ENCODE peak calls at places on chromosomes 16 and 17, in four cellular contexts. H is bronchial epithelial cell, K is fibroblast of mammary gland, O is AG10803. P is an unnamed sample.

GRCh38 chr16:54489225-54489781 is 202.7 kb upstream of the IRX3 start:
- DNase-seq in H (peak), K (no peak), O (no peak), P (peak)

GRCh38 chr16:89026121-89026612 is 49.2 kb upstream of the CBFA2T3 start:
- DNase-seq in H (peak), K (peak), O (no peak), P (peak)

GRCh38 chr17:63275318-63275967 is 170.7 kb downstream of the CYB561 start:
- DNase-seq in H (peak), K (peak), O (peak), P (peak)

GRCh38 chr16:63663155-63663554 is 1458.7 kb downstream of the CDH11 start:
- DNase-seq in H (no peak), K (no peak), O (no peak), P (no peak)

GRCh38 chr16:88309905-88310259 is 72.9 kb upstream of the ZNF469 start:
- DNase-seq in H (no peak), K (no peak), O (no peak), P (no peak)

GRCh38 chr16:15996432-15997109 is 47.2 kb downstream of the ABCC1 start:
- DNase-seq in H (peak), K (peak), O (peak), P (peak)

GRCh38 chr17:64343833-64344637 is 46.6 kb downstream of the PECAM1 start:
- DNase-seq in H (peak), K (peak), O (peak), P (peak)

GRCh38 chr16:86424413-86424812 is 85.9 kb upstream of the FOXF1 start:
- DNase-seq in H (no peak), K (no peak), O (no peak), P (no peak)

GRCh38 chr16:18062713-18063112 is 273.8 kb downstream of the NPIPA8 start:
- DNase-seq in H (no peak), K (no peak), O (no peak), P (no peak)

GRCh38 chr16:17469011-17469741 is 1.6 kb downstream of the XYLT1 start:
- DNase-seq in H (no peak), K (peak), O (peak), P (peak)

GRCh38 chr17:80264048-80264792 is 3.6 kb downstream of the RNF213 start:
- DNase-seq in H (no peak), K (no peak), O (no peak), P (no peak)

DNA sequence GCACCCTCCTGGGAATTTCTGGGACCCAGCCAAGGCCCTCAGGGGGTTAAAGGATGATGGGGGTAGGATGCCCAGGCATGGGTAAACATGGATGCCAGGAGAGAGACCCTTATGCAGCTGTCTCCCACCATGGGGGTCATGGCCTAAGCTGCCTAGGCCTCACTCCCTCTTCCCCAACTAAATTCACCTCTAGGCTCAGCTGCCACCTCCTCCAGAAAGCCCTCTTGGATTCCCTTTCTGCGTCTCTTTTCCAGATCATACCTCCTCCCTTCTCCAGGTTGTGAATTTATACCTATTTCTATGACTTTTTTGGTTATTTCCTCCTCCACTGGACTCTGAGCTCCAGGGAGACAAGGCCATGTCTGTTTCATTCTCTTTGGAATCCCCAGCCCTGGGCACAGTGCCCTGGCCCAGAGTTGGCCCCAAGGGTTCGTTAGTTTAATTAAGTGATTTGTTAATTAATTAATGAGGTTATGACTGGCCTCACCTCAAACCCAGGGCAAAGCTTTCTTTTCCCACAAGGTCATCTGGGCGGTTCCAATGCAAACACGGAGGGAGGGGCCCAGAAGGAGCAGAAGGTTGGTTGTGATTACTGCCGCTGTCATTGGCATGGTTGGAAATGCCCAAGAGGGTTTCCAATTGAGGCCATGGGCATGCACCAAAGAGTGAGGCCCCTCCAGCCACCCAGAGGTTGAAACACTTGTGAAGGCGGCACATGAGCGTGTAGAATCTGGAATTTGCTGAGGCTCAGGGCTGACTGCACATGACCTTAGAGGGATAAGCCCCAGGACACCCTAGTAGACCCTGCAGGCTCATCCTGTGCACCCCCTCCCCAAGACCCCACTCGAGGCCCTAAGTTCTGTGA is 6.9 kb upstream of the KRT17 start:
- DNase-seq in H (no peak), K (no peak), O (no peak), P (no peak)
- TF ChIP-seq CTCF in H (no peak), K (no peak), O (no peak), P (no peak)

GRCh38 chr17:82332669-82333278 is 792 bp downstream of the SECTM1 start:
- DNase-seq in H (peak), K (peak), O (peak), P (peak)
- H3K4me3 ChIP-seq in H (peak), K (peak), O (peak), P (peak)

DNA sequence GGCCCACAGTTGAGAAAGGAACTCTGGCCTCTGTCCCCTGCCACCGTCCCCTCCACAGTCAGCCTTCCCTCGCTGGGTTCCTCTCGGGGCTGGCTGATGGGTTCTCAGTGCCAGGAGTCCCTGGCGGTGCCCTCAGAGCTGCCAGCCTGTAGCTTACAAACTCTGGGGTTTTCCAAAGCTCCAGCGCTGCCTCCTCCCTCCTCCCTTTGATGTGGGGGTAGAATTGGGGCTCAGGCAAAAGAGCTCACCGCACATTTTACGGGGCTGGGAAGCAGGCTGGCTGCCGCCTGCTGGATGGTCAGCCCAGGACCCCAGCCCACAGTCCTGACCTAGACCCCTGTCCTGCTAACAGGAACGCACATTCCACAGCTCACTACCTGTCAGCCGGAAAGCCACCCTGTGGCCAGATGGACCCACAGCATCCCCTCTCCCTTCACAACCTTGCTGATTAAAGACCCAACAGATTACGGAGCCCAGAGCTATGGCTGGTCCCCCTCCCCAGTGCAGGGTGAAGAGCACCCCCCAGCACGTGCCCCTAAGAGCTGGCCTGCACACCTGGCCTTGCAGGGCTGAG is 6.0 kb downstream of the VASN start:
- DNase-seq in H (no peak), K (no peak), O (no peak), P (no peak)
- TF ChIP-seq CTCF in H (peak), K (no peak), O (peak), P (peak)

GRCh38 chr16:29784901-29785500 is 5.5 kb upstream of the KIF22 start:
- DNase-seq in H (no peak), K (peak), O (peak), P (peak)
- H3K4me3 ChIP-seq in H (no peak), K (peak), O (peak), P (peak)

DNA sequence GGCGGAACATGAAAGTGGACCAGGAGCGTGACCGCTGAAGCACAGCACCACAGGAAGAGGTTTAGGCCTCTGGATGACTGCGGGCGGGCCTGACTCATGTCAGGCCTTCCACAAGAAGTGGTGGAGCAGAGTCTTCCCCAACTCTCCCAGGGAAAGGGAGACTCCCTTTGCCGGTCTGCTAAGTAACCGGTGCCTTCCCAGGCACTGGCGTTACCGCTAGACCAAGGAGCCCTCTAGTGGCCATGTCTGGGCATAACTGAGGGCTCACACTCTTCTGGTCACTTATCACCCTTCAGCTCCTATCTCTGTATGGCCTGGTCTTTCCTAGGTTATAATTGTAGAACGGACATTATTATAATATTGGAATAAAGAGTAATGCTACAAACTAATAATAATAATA is 1931.9 kb downstream of the TP53TG3F start:
- DNase-seq in H (peak), K (peak), O (peak), P (peak)
- TF ChIP-seq CTCF in H (peak), K (peak), O (peak), P (peak)

DNA sequence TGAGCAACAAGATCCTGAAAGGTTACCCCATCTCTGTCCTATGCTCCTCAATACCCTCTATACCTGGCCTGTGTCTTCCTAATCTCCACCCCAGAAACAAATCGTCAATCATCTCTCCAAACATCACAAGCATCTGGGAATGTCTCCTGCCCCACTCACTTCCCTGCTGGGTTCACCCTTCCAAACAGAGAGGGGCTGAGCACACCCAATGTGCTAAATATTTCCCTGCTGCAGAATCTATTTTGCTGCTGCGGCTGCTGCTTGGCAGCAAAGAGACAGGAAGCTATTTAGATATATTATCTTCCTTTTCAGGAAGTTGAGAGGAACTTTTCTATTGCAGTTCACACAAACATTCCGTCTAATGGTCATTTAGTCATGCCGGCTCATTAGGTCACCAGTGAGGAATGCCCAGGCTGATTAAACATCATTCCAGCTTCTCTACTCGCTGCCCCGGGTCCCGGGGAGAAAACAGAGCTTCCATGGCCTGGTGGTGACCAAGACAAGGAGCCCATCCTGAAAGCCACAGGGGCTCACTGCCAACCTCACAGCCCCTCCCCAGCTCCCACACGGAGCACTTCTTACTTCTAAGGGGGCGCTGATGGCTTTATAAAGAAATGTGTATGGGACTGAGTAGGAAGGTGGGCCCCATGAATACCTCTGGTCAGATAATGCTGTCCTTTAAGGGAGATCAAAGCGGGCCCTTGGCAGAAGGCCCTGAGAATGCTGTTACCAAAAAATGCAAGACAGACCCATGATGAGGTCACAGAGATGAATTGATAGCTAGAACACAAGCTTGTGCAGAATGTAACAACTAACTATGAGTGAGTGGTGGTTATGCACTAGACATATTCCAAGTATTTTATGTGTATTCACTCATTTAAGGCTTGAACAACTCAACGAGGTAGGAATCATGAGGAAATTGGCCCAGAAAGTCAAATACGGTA is 218.3 kb downstream of the SOX9 start:
- DNase-seq in H (peak), K (peak), O (peak), P (peak)
- H3K4me3 ChIP-seq in H (no peak), K (no peak), O (no peak), P (no peak)

DNA sequence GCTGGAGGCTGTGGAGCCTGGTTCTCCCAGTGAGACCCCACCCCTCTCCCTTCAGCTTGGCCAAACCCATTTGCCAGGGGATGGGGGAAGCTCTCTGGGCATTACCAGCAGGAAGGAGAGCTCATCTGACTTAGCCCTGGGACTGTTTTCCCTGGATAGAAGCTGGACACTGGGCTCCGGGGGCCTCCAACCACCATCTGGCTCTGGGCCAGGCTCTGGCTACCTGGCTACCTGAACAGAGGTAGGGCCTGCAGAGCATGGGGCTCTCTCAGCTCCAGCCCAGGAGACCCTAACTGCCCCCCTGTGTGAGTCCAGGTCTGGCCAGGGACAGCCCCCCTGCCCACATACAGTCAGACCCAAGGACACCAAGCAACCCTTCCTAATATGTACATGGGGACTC is 14.0 kb downstream of the CNGB1 start:
- DNase-seq in H (no peak), K (no peak), O (no peak), P (no peak)
- TF ChIP-seq CTCF in H (no peak), K (no peak), O (no peak), P (no peak)

GRCh38 chr16:8957509-8958157 is 6.1 kb downstream of the USP7 start:
- DNase-seq in H (no peak), K (no peak), O (no peak), P (no peak)
- H3K4me3 ChIP-seq in H (no peak), K (no peak), O (no peak), P (no peak)

DNA sequence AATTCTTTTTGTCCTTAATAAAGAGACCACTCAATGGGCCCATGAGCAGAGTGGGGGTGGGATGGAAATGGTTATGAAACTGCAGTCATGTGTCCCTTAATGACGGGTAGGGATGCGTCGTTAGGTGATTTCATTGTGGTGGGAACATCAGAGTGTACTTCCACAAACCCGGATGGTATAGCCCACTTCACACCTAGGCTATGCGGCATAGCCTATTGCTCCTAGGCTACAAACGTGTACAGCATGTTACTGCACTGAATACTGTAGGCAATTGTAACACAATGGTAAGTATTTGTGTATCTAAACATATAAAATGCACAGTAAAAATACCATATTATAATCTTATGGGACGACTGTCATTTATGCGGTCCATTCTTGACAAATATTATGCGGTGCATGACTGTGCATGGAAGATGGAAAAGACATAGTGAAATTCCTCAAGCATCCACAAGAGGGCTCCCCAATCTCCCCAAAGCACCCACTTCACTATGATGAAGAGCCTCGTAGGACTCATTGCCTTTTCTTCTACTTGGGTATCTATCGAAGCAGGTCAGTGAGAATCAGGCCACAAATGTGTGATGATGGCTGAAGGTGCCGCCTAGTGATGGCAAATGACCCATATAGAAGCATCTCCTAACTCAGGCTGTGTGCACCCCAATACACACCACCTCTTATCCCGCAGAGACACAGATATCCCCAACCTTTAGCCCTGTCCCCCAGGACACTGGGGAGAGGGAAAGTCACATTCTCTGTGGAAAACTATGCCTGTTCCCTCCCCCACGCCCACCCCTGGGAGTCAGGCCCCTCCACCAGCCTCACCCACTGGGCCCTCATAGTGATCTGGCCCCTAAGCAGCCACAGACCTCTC is 43.5 kb downstream of the TBX21 start:
- DNase-seq in H (peak), K (peak), O (peak), P (peak)
- TF ChIP-seq CTCF in H (peak), K (peak), O (peak), P (peak)

DNA sequence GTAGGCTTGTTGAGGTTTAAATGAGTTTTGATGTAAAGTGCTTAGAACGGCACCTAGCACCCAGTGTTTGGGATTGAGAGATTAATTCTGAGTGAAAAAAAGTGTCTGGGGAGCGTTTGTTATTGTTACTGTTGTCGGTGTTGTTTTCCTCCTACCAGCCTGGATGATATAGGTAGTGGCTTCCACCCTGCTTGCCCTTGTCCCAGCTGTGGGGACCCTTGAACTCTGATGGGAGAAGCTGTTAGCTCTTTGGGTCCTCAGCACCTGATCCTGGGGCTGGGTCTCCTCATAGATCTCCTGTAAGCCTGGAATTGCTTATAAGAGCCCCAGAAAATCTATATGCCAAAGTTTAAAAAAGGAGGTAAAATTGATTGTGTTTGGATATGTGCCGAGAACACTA is 4.9 kb downstream of the FMNL1 start:
- DNase-seq in H (no peak), K (no peak), O (no peak), P (no peak)
- H3K4me3 ChIP-seq in H (no peak), K (no peak), O (no peak), P (no peak)

P was measured in cardiac fibroblast.